ENCODE peak calls at places on chromosomes 7 and 10, in ten cellular contexts. U is naive thymus-derived CD4-positive, alpha-beta T cell; A is pancreas; X is body of pancreas; Y is CD8-positive, alpha-beta T cell; F is GM23248; J is tibial nerve; O is upper lobe of right lung; S is choroid plexus epithelial cell; Z is fibroblast of lung. C is an unnamed sample.

GRCh38 chr10:120988751-120989150 is 137.6 kb downstream of the WDR11 start:
- DNase-seq in U (no peak), A (no peak), X (no peak), Y (no peak), F (no peak), J (no peak), O (no peak), S (no peak), Z (no peak), C (no peak)

GRCh38 chr7:98836811-98837631 is 32.8 kb downstream of the TMEM130 start:
- DNase-seq in U (no peak), A (peak; percentile 71), X (peak; percentile 31), Y (no peak), F (peak; percentile 45), J (no peak), O (no peak), S (peak; percentile 52), Z (no peak), C (peak; percentile 3)

GRCh38 chr7:31065021-31065593 is 13.0 kb downstream of the ADCYAP1R1 start:
- DNase-seq in U (no peak), A (peak; percentile 45), X (no peak), Y (no peak), F (no peak), J (no peak), O (no peak), S (no peak), Z (no peak), C (no peak)

GRCh38 chr7:38463277-38464224 is 167.6 kb downstream of the AMPH start:
- DNase-seq in U (peak; percentile 53), A (peak; percentile 56), X (no peak), Y (peak; percentile 58), F (peak; percentile 66), J (peak; percentile 21), O (peak; percentile 60), S (peak; percentile 93), Z (peak; percentile 63), C (peak; percentile 37)

GRCh38 chr10:107969936-107970335 is 805.4 kb upstream of the SORCS1 start:
- DNase-seq in U (no peak), A (no peak), X (no peak), Y (no peak), F (no peak), J (no peak), O (no peak), S (no peak), Z (no peak), C (no peak)

GRCh38 chr7:94174375-94174774 is 170.2 kb upstream of the BET1 start:
- DNase-seq in U (no peak), A (no peak), X (no peak), Y (no peak), F (no peak), J (no peak), O (no peak), S (no peak), Z (no peak), C (no peak)

GRCh38 chr7:156845379-156846101 is 47.4 kb downstream of the LMBR1 start:
- DNase-seq in U (no peak), A (no peak), X (no peak), Y (no peak), F (no peak), J (no peak), O (no peak), S (no peak), Z (no peak), C (no peak)

GRCh38 chr10:131803863-131804425 is 96.9 kb upstream of the PPP2R2D start:
- DNase-seq in U (no peak), A (no peak), X (no peak), Y (no peak), F (no peak), J (no peak), O (peak; percentile 54), S (no peak), Z (no peak), C (no peak)

GRCh38 chr7:77246031-77246430 is 46.4 kb upstream of the FGL2 start:
- DNase-seq in U (no peak), A (no peak), X (no peak), Y (no peak), F (no peak), J (no peak), O (no peak), S (no peak), Z (no peak), C (no peak)

GRCh38 chr10:14325325-14325955 is 5.3 kb downstream of the FRMD4A start:
- DNase-seq in U (peak; percentile 17), A (peak; percentile 84), X (peak; percentile 44), Y (peak; percentile 30), F (peak; percentile 2), J (peak; percentile 21), O (no peak), S (peak; percentile 56), Z (no peak), C (peak; percentile 70)

GRCh38 chr7:27532256-27532783 is 130.4 kb downstream of the HIBADH start:
- DNase-seq in U (no peak), A (no peak), X (no peak), Y (no peak), F (no peak), J (no peak), O (no peak), S (peak; percentile 55), Z (peak; percentile 15), C (no peak)

GRCh38 chr10:127029061-127029460 is 123.8 kb downstream of the DOCK1 start:
- DNase-seq in U (no peak), A (no peak), X (no peak), Y (no peak), F (no peak), J (no peak), O (no peak), S (no peak), Z (no peak), C (no peak)

GRCh38 chr10:93435621-93436385 is 46.3 kb downstream of the MYOF start:
- DNase-seq in U (no peak), A (no peak), X (no peak), Y (no peak), F (peak; percentile 55), J (no peak), O (no peak), S (peak; percentile 85), Z (peak; percentile 77), C (no peak)

GRCh38 chr7:22670422-22670815 is 56.6 kb upstream of the IL6 start:
- DNase-seq in U (no peak), A (no peak), X (no peak), Y (no peak), F (no peak), J (no peak), O (no peak), S (no peak), Z (no peak), C (no peak)

GRCh38 chr7:1243964-1244416 is 11.3 kb downstream of the UNCX start:
- DNase-seq in U (no peak), A (no peak), X (no peak), Y (no peak), F (no peak), J (no peak), O (no peak), S (no peak), Z (no peak), C (no peak)
- H3K4me3 ChIP-seq in U (no peak overlapping the region), A (no peak overlapping the region), X (no peak overlapping the region), Y (no peak overlapping the region), F (no peak overlapping the region), J (no peak overlapping the region), O (no peak overlapping the region), S (no peak overlapping the region), Z (no peak overlapping the region), C (no peak overlapping the region)

GRCh38 chr10:129056734-129057689 is 410.0 kb upstream of the MGMT start:
- DNase-seq in U (no peak), A (no peak), X (no peak), Y (no peak), F (no peak), J (no peak), O (no peak), S (no peak), Z (no peak), C (no peak)

GRCh38 chr10:129055966-129056365 is 411.1 kb upstream of the MGMT start:
- DNase-seq in U (no peak), A (no peak), X (no peak), Y (no peak), F (no peak), J (no peak), O (no peak), S (no peak), Z (no peak), C (no peak)

GRCh38 chr10:129058664-129059155 is 408.3 kb upstream of the MGMT start:
- DNase-seq in U (no peak), A (no peak), X (no peak), Y (no peak), F (no peak), J (no peak), O (no peak), S (no peak), Z (no peak), C (no peak)

GRCh38 chr10:129057856-129058663 is 409.0 kb upstream of the MGMT start:
- DNase-seq in U (peak; percentile 76), A (no peak), X (no peak), Y (peak; percentile 44), F (no peak), J (no peak), O (no peak), S (no peak), Z (no peak), C (peak; percentile 77)

DNA sequence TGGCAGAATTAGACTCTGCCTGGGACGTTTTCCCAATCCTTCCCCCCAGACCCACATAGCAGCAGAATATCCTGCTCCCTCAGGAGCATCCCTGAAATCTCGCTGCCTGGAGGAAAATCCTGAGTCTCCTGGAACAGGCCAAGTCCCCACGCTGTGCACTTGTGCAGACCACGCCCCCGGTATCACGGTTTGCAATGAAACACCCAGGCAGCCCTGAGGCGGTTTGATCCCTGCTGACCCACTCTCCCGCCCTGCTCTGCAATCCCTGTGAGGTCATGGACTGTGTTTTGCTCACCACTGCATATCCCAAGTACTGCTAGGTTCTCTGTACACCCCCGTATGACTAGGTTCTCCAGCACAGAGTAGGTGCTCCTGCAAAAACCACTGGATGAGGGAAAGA is 411.8 kb upstream of the MGMT start:
- DNase-seq in U (no peak), A (no peak), X (no peak), Y (no peak), F (no peak), J (no peak), O (no peak), S (no peak), Z (no peak), C (no peak)
- H3K4me3 ChIP-seq in U (no peak overlapping the region), A (no peak overlapping the region), X (no peak overlapping the region), Y (no peak overlapping the region), F (no peak overlapping the region), J (no peak overlapping the region), O (no peak overlapping the region), S (no peak overlapping the region), Z (no peak overlapping the region), C (no peak overlapping the region)

DNA sequence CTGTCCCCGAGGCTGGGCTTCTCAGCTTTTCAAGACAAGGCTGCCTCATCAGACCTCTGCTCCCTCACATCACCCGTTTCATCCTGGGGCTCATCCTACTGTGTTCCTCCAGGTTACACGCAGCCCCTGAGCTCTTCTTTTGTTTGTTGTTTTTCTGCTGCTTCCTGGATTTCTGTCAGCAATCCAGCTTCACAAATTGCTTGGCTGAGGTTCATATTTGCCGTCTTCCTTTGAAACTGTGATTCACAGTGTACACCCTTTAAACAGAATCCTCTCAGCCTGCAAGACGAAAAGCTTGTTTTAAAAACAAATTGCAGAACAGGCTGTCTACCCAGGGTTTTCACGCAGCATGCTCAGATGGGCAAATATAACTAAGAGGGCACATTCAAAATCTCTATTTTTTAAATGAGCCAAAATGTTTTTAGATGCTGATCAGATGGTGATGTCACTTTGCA is 39.1 kb upstream of the PARD3 start:
- DNase-seq in U (no peak), A (no peak), X (no peak), Y (no peak), F (peak; percentile 70), J (no peak), O (no peak), S (peak; percentile 86), Z (peak; percentile 57), C (no peak)
- H3K4me3 ChIP-seq in U (no peak overlapping the region), A (no peak overlapping the region), X (no peak overlapping the region), Y (no peak overlapping the region), F (peak overlapping the region; percentile 50), J (no peak overlapping the region), O (no peak overlapping the region), S (peak overlapping the region; percentile 41), Z (peak overlapping the region; percentile 25), C (no peak overlapping the region)

GRCh38 chr10:79255007-79255507 is 92.2 kb upstream of the PPIF start:
- DNase-seq in U (no peak), A (no peak), X (no peak), Y (no peak), F (no peak), J (no peak), O (no peak), S (no peak), Z (no peak), C (no peak)
- H3K4me3 ChIP-seq in U (no peak overlapping the region), A (no peak overlapping the region), X (no peak overlapping the region), Y (no peak overlapping the region), F (no peak overlapping the region), J (no peak overlapping the region), O (no peak overlapping the region), S (no peak overlapping the region), Z (no peak overlapping the region), C (no peak overlapping the region)

C was measured in Jurkat, Clone E6-1.